ENCODE peak calls at places on chromosome 2, in seven cellular contexts. O is activated naive CD8-positive, alpha-beta T cell treated with anti-CD3 and anti-CD28 coated beads, Interleukin-2, amount 50 U/mL, for 16 hours; E is left cardiac atrium; J is effector CD4-positive, alpha-beta T cell; Q is HCEC 1CT; X is mesothelial cell of epicardium; W is GF-D8. C is an unnamed sample.

GRCh38 chr2:16079637-16080036 is 139.3 kb downstream of the MYCN start:
- DNase-seq in E (no peak), J (no peak), Q (no peak), O (no peak), X (no peak), W (no peak), C (no peak)

GRCh38 chr2:48483916-48484315 is 46.0 kb upstream of the STON1 start:
- DNase-seq in W (no peak), X (no peak), J (no peak), E (no peak), O (no peak), Q (peak; percentile 91), C (no peak)

GRCh38 chr2:33210626-33211025 is 263.9 kb downstream of the LTBP1 start:
- DNase-seq in X (no peak), Q (peak; percentile 99), J (no peak), W (no peak), O (no peak), E (peak; percentile 70), C (no peak)

GRCh38 chr2:152445791-152446201 is 110.8 kb downstream of the FMNL2 start:
- DNase-seq in X (no peak), J (no peak), W (no peak), O (no peak), E (peak; percentile 29), Q (peak; percentile 94), C (no peak)

GRCh38 chr2:237790353-237790752 is 8.2 kb upstream of the RBM44 start:
- DNase-seq in Q (peak; percentile 48), W (no peak), X (no peak), O (no peak), E (no peak), J (no peak), C (no peak)

GRCh38 chr2:225599856-225600255 is 200.3 kb downstream of the NYAP2 start:
- DNase-seq in W (no peak), Q (no peak), X (no peak), E (no peak), O (no peak), J (no peak), C (no peak)

GRCh38 chr2:223044916-223045700 is 6.9 kb upstream of the KCNE4 start:
- DNase-seq in W (no peak), O (no peak), X (no peak), E (no peak), J (no peak), Q (no peak), C (no peak)

GRCh38 chr2:100193334-100193733 is 50.9 kb upstream of the AFF3 start:
- DNase-seq in J (no peak), X (no peak), Q (no peak), O (no peak), W (no peak), E (no peak), C (no peak)

GRCh38 chr2:18473241-18473841 is 87.1 kb downstream of the RDH14 start:
- DNase-seq in W (no peak), J (no peak), X (no peak), E (peak; percentile 41), Q (peak; percentile 92), O (no peak), C (no peak)

GRCh38 chr2:29532451-29532850 is 388.9 kb downstream of the ALK start:
- DNase-seq in O (no peak), X (no peak), W (no peak), E (no peak), J (no peak), Q (peak; percentile 49), C (no peak)

C was measured in stimulated activated CD8-positive, alpha-beta memory T cell treated with anti-CD3 and anti-CD28 coated beads, Interleukin-7, amount 100 ng/mL, for 24 hours.